ENCODE peak calls at places on chromosomes 2 and 18, in six cellular contexts. U is sigmoid colon, Y is PC-9, R is heart left ventricle, F is fibroblast of lung, T is right cardiac atrium. I is an unnamed sample.
A peak's percentile ranks its signal among the peaks of the same experiment; 100 is the strongest.

GRCh38 chr2:149064365-149064841 is 25.9 kb downstream of the LYPD6B start:
- DNase-seq in F (peak; percentile 16), R (no peak), U (no peak), T (no peak), Y (no peak), I (peak; percentile 79)

GRCh38 chr2:154623819-154624218 is 74.7 kb upstream of the KCNJ3 start:
- DNase-seq in T (peak; percentile 52), U (no peak), Y (peak; percentile 21), F (peak; percentile 7), R (peak; percentile 16), I (no peak)

GRCh38 chr2:237738255-237738654 is 60.3 kb upstream of the RBM44 start:
- DNase-seq in U (peak; percentile 59), F (no peak), R (no peak), T (no peak), Y (no peak), I (no peak)

GRCh38 chr2:180980943-180981898 is 816 bp downstream of the UBE2E3 start:
- DNase-seq in T (no peak), U (peak; percentile 59), Y (peak; percentile 33), F (peak; percentile 66), R (peak; percentile 17), I (no peak)

GRCh38 chr2:149703281-149703680 is 115.7 kb upstream of the MMADHC start:
- DNase-seq in F (peak; percentile 79), Y (no peak), T (no peak), U (no peak), R (no peak), I (no peak)

GRCh38 chr2:8802741-8803140 is 34.7 kb downstream of the KIDINS220 start:
- DNase-seq in Y (no peak), U (no peak), T (no peak), F (no peak), R (no peak), I (no peak)

GRCh38 chr2:118842687-118843491 is 4.6 kb downstream of the EN1 start:
- DNase-seq in Y (no peak), F (no peak), R (no peak), T (no peak), U (no peak), I (peak; percentile 40)

GRCh38 chr2:181394741-181395437 is 62.3 kb upstream of the ITGA4 start:
- DNase-seq in F (no peak), R (no peak), T (no peak), Y (no peak), U (no peak), I (no peak)

GRCh38 chr2:149410701-149411484 is 80.5 kb downstream of the LYPD6 start:
- DNase-seq in F (peak; percentile 93), U (no peak), Y (peak; percentile 23), R (no peak), T (no peak), I (no peak)

GRCh38 chr2:176188969-176189665 is 649 bp downstream of the HOXD1 start:
- DNase-seq in Y (no peak), F (no peak), T (peak; percentile 43), U (no peak), R (no peak), I (no peak)

GRCh38 chr18:45951021-45951714 is 16.0 kb downstream of the EPG5 start:
- DNase-seq in F (peak; percentile 90), U (no peak), T (no peak), R (no peak), Y (peak; percentile 53), I (peak; percentile 74)

GRCh38 chr2:233974530-233975071 is 57.4 kb downstream of the TRPM8 start:
- DNase-seq in F (peak; percentile 100), T (no peak), R (peak; percentile 50), Y (peak; percentile 98), U (no peak), I (peak; percentile 98)

GRCh38 chr2:11903085-11903484 is 156.7 kb downstream of the LPIN1 start:
- DNase-seq in U (no peak), R (no peak), T (no peak), Y (no peak), F (no peak), I (no peak)

GRCh38 chr2:178322068-178322467 is 127.8 kb downstream of the OSBPL6 start:
- DNase-seq in F (no peak), Y (no peak), U (no peak), R (no peak), T (no peak), I (no peak)

GRCh38 chr2:96259497-96259921 is 6.3 kb downstream of the TMEM127 start:
- DNase-seq in R (no peak), F (no peak), U (peak; percentile 63), T (no peak), Y (no peak), I (no peak)

GRCh38 chr18:12053312-12053711 is 40.3 kb upstream of the ANKRD62 start:
- DNase-seq in U (no peak), T (no peak), F (no peak), R (no peak), Y (no peak), I (no peak)

GRCh38 chr2:47075361-47076125 is 79.6 kb downstream of the STPG4 start:
- DNase-seq in T (no peak), F (no peak), R (no peak), Y (no peak), U (no peak), I (no peak)

GRCh38 chr18:79393626-79394401 is 1.9 kb upstream of the NFATC1 start:
- DNase-seq in U (peak; percentile 97), F (peak; percentile 81), R (peak; percentile 96), T (peak; percentile 98), Y (peak; percentile 66), I (peak; percentile 81)

GRCh38 chr2:215664847-215665525 is 229.1 kb upstream of the FN1 start:
- DNase-seq in R (no peak), F (peak; percentile 98), U (no peak), Y (peak; percentile 14), T (no peak), I (peak; percentile 79)

GRCh38 chr2:26161926-26162325 is 11.0 kb upstream of the GAREM2 start:
- DNase-seq in R (no peak), Y (no peak), U (peak; percentile 32), T (no peak), F (no peak), I (no peak)

GRCh38 chr2:85434677-85435076 is 16.2 kb downstream of the SH2D6 start:
- DNase-seq in R (no peak), F (no peak), T (no peak), Y (no peak), U (no peak), I (no peak)

GRCh38 chr2:75403991-75404428 is 156.7 kb downstream of the EVA1A start:
- DNase-seq in R (no peak), T (no peak), Y (no peak), F (peak; percentile 41), U (no peak), I (no peak)

GRCh38 chr2:44943693-44944101 is 2.2 kb downstream of the SIX3 start:
- DNase-seq in U (no peak), Y (no peak), T (no peak), R (no peak), F (no peak), I (no peak)

GRCh38 chr2:9153589-9153988 is 53.0 kb upstream of the ASAP2 start:
- DNase-seq in T (no peak), Y (peak; percentile 78), F (no peak), U (peak; percentile 66), R (no peak), I (no peak)

GRCh38 chr18:73758446-73758845 is 389.2 kb downstream of the FBXO15 start:
- DNase-seq in U (no peak), Y (no peak), T (no peak), F (no peak), R (no peak), I (no peak)

GRCh38 chr18:6650756-6651155 is 78.8 kb upstream of the ARHGAP28 start:
- DNase-seq in F (no peak), Y (no peak), U (no peak), R (no peak), T (no peak), I (no peak)

GRCh38 chr2:9212661-9213411 is 6.2 kb downstream of the ASAP2 start:
- DNase-seq in T (peak; percentile 70), F (no peak), Y (peak; percentile 16), U (no peak), R (no peak), I (no peak)

GRCh38 chr2:68252407-68253210 is at the start of gene PPP3R1:
- DNase-seq in R (peak; percentile 97), U (peak; percentile 98), F (peak; percentile 96), Y (peak; percentile 97), T (peak; percentile 99), I (peak; percentile 96)
- H3K4me1 ChIP-seq in R (peaks cover 9% of the 10 kb centered on the region), U (peaks cover 41% of the 10 kb centered on the region), F (peaks cover 7% of the 10 kb centered on the region), Y (peaks cover 47% of the 10 kb centered on the region), T (no peaks in the 10 kb centered on the region), I (peaks cover 48% of the 10 kb centered on the region)

GRCh38 chr2:230717595-230717994 is 5.0 kb downstream of the CAB39 start:
- DNase-seq in U (no peak), R (no peak), Y (no peak), F (peak; percentile 50), T (no peak), I (no peak)
- H3K4me3 ChIP-seq in U (no peak overlapping the region), R (no peak overlapping the region), Y (no peak overlapping the region), F (no peak overlapping the region), T (no peak overlapping the region), I (no peak overlapping the region)

DNA sequence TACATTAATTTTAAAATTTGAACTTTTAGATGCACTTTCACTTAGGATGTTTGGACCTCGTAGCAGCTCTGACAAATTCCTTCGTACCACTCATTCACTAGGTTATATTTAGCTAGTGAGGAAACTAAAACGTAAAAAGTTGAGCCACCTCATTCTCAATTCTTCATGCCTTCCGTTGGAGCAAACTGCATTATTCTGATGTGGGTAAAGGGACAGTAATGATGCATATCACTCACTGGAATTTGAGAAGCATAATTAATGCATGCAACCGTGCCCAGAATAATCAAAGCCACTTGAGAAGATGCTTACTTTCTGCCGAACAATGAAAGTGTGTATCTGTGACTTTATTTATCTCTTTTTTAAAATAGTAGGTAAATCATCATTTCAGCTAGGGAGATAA is 2.2 kb downstream of the CNOT9 start:
- DNase-seq in U (no peak), F (peak; percentile 58), Y (no peak), R (no peak), T (no peak), I (no peak)
- H3K4me1 ChIP-seq in U (peaks cover 40% of the 10 kb centered on the region), F (peaks cover 3% of the 10 kb centered on the region), Y (peaks cover 29% of the 10 kb centered on the region), R (peaks cover 8% of the 10 kb centered on the region), T (peaks cover 4% of the 10 kb centered on the region), I (peaks cover 21% of the 10 kb centered on the region)

GRCh38 chr18:21112543-21113105 is 1.0 kb upstream of the ROCK1 start:
- DNase-seq in U (no peak), Y (no peak), T (no peak), F (peak; percentile 25), R (no peak), I (peak; percentile 34)
- H3K4me3 ChIP-seq in U (peak overlapping the region; percentile 83), Y (peak overlapping the region; percentile 68), T (peak overlapping the region; percentile 53), F (peak overlapping the region; percentile 73), R (peak overlapping the region; percentile 64), I (peak overlapping the region; percentile 97)

DNA sequence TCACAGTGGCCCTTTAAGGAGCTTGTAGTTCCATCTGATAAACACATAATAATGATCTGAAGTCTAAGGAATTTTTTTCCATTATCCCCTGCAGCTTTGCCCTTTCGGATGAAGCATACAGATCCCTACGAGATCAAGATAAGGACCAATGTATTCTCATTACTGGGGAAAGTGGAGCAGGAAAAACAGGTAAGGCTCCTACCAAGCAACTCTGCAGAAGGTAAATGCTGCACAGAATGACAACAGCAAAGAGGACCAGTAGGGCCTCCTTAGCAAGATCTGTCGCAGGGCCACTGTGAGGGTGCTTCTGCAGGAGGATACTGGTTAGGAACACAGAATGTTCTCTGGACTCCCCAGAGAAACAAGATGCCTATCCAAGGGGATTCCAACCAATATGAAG is 84.6 kb downstream of the MYO1B start:
- DNase-seq in U (no peak), T (no peak), F (no peak), Y (peak; percentile 24), R (no peak), I (no peak)
- H3K4me1 ChIP-seq in U (no peaks in the 10 kb centered on the region), T (no peaks in the 10 kb centered on the region), F (peaks cover 13% of the 10 kb centered on the region), Y (no peaks in the 10 kb centered on the region), R (no peaks in the 10 kb centered on the region), I (peaks cover 27% of the 10 kb centered on the region)

GRCh38 chr18:48896875-48897511 is 53.8 kb downstream of the SMAD7 start:
- DNase-seq in R (peak; percentile 64), Y (peak; percentile 85), T (peak; percentile 87), F (peak; percentile 26), U (peak; percentile 76), I (no peak)
- H3K4me3 ChIP-seq in R (no peak overlapping the region), Y (no peak overlapping the region), T (no peak overlapping the region), F (no peak overlapping the region), U (no peak overlapping the region), I (no peak overlapping the region)